ENCODE peak calls at places on chromosome 1, in seven cellular contexts. S is heart left ventricle, Q is substantia nigra, H is aorta, D is glutamatergic neuron, L is AG09309, R is KG1. M is an unnamed sample.
A peak's percentile ranks its signal among the peaks of the same experiment; 100 is the strongest.

GRCh38 chr1:105652109-105652508 is 1404.4 kb upstream of the PRMT6 start:
- DNase-seq in R (no peak), D (no peak), H (no peak), Q (no peak), L (no peak), S (no peak), M (no peak)

GRCh38 chr1:228000416-228000815 is 6.4 kb upstream of the WNT3A start:
- DNase-seq in D (no peak), R (no peak), H (no peak), S (no peak), L (no peak), Q (no peak), M (no peak)

GRCh38 chr1:224170748-224171478 is 12.1 kb upstream of the DEGS1 start:
- DNase-seq in S (no peak), H (no peak), Q (no peak), R (peak; percentile 20), D (no peak), L (no peak), M (no peak)

GRCh38 chr1:240385985-240386978 is 225.7 kb downstream of the GREM2 start:
- DNase-seq in R (no peak), S (no peak), H (no peak), Q (no peak), D (no peak), L (peak; percentile 86), M (no peak)

GRCh38 chr1:184075040-184076029 is 23.8 kb downstream of the TSEN15 start:
- DNase-seq in H (no peak), R (peak; percentile 29), L (peak; percentile 41), S (no peak), Q (no peak), D (no peak), M (no peak)

GRCh38 chr1:236021424-236022135 is 43.3 kb downstream of the NID1 start:
- DNase-seq in D (no peak), H (no peak), S (peak; percentile 63), Q (no peak), R (no peak), L (no peak), M (no peak)

GRCh38 chr1:235648407-235648907 is 1.1 kb downstream of the GNG4 start:
- DNase-seq in H (no peak), D (peak; percentile 63), L (no peak), Q (no peak), R (no peak), S (no peak), M (no peak)

GRCh38 chr1:198825254-198825653 is 186.4 kb downstream of the PTPRC start:
- DNase-seq in Q (no peak), D (no peak), S (no peak), R (no peak), L (no peak), H (no peak), M (no peak)

GRCh38 chr1:63704443-63704842 is 69.4 kb upstream of the ROR1 start:
- DNase-seq in H (no peak), L (no peak), D (no peak), R (no peak), S (no peak), Q (no peak), M (peak; percentile 18)

GRCh38 chr1:68116643-68117235 is 66.3 kb upstream of the DIRAS3 start:
- DNase-seq in L (no peak), Q (no peak), H (no peak), S (peak; percentile 39), R (peak; percentile 6), D (peak; percentile 69), M (no peak)

GRCh38 chr1:183180634-183181056 is 5.4 kb upstream of the LAMC2 start:
- DNase-seq in R (no peak), L (peak; percentile 23), D (no peak), H (peak; percentile 83), S (peak; percentile 61), Q (no peak), M (no peak)

GRCh38 chr1:76640092-76640491 is 227.2 kb upstream of the ST6GALNAC5 start:
- DNase-seq in R (no peak), L (no peak), D (no peak), Q (no peak), H (no peak), S (no peak), M (no peak)

GRCh38 chr1:117166076-117166475 is 44.5 kb upstream of the TRIM45 start:
- DNase-seq in L (peak; percentile 63), H (no peak), S (no peak), D (no peak), Q (no peak), R (no peak), M (peak; percentile 87)

GRCh38 chr1:155137129-155137528 is 1.5 kb downstream of the SLC50A1 start:
- DNase-seq in L (no peak), R (no peak), H (no peak), D (no peak), S (no peak), Q (no peak), M (no peak)

GRCh38 chr1:232988572-232989040 is 38.2 kb downstream of the NTPCR start:
- DNase-seq in H (no peak), S (no peak), Q (no peak), D (no peak), R (no peak), L (no peak), M (no peak)

GRCh38 chr1:201261771-201262547 is 21.3 kb upstream of the PKP1 start:
- DNase-seq in Q (no peak), D (no peak), L (no peak), R (no peak), S (no peak), H (no peak), M (no peak)

GRCh38 chr1:215292906-215293305 is 210.4 kb downstream of the KCNK2 start:
- DNase-seq in R (no peak), H (no peak), Q (no peak), L (no peak), S (no peak), D (no peak), M (no peak)